ENCODE peak calls at places on chromosome 5, in nine cellular contexts. B is posterior cingulate gyrus; T is hippocampal formation; A is WERI-Rb-1; U is NCI-H345; D is NCI-H2081; H is HTR-8/SVneo; K is stimulated activated CD8-positive, alpha-beta memory T cell treated with anti-CD3 and anti-CD28 coated beads, Interleukin-4, amount 100 ng/mL, for 24 hours; O is T-helper 9 cell. E is an unnamed sample.

GRCh38 chr5:168691891-168692290 is 112.7 kb upstream of the PANK3 start:
- DNase-seq in K (no peak), D (no peak), O (no peak), T (no peak), A (no peak), B (no peak), H (no peak), U (no peak), E (no peak)

GRCh38 chr5:153749941-153750340 is 259.5 kb downstream of the GRIA1 start:
- DNase-seq in U (no peak), A (peak; percentile 21), O (no peak), T (no peak), H (peak; percentile 3), K (no peak), D (peak; percentile 3), B (peak; percentile 71), E (peak; percentile 44)

GRCh38 chr5:143456952-143457547 is 53.6 kb upstream of the NR3C1 start:
- DNase-seq in K (no peak), H (peak; percentile 26), O (no peak), D (no peak), A (no peak), T (no peak), U (no peak), B (no peak), E (no peak)

GRCh38 chr5:11497651-11498050 is 406.6 kb downstream of the CTNND2 start:
- DNase-seq in A (no peak), K (no peak), O (no peak), T (no peak), B (no peak), H (no peak), U (no peak), D (no peak), E (no peak)

GRCh38 chr5:87383216-87383615 is 29.5 kb downstream of the CCNH start:
- DNase-seq in O (no peak), T (no peak), A (no peak), B (no peak), K (no peak), D (no peak), U (no peak), H (peak; percentile 17), E (no peak)

GRCh38 chr5:61352612-61353156 is 20.6 kb downstream of the ZSWIM6 start:
- DNase-seq in A (no peak), U (no peak), B (no peak), T (no peak), K (no peak), H (no peak), D (no peak), O (no peak), E (no peak)

GRCh38 chr5:117454716-117455212 is 880.1 kb upstream of the SEMA6A start:
- DNase-seq in O (peak; percentile 14), T (no peak), U (no peak), H (no peak), D (peak; percentile 70), K (peak; percentile 4), A (peak; percentile 67), B (peak; percentile 49), E (peak; percentile 32)

GRCh38 chr5:90548069-90548593 is 10.5 kb upstream of the ADGRV1 start:
- DNase-seq in O (no peak), D (peak; percentile 88), K (no peak), U (peak; percentile 79), B (peak; percentile 68), H (peak; percentile 7), A (no peak), T (no peak), E (peak; percentile 84)

GRCh38 chr5:30040483-30041116 is 1152.9 kb upstream of the CDH6 start:
- DNase-seq in T (peak; percentile 51), B (peak; percentile 53), A (peak; percentile 71), K (no peak), O (no peak), D (peak; percentile 92), H (peak; percentile 72), U (peak; percentile 74), E (peak; percentile 87)

GRCh38 chr5:57004800-57005199 is 52.9 kb upstream of the MIER3 start:
- DNase-seq in K (no peak), O (no peak), A (no peak), U (no peak), T (no peak), B (no peak), H (no peak), D (no peak), E (no peak)

GRCh38 chr5:137122558-137122957 is 376.6 kb downstream of the SPOCK1 start:
- DNase-seq in A (no peak), O (no peak), D (peak; percentile 69), H (no peak), T (no peak), B (no peak), U (peak; percentile 16), K (no peak), E (peak; percentile 54)